ENCODE peak calls at places on chromosomes 6 and 20, in four cellular contexts. One of them, this sample, is unnamed. For H3K4me1 and H3K9me3, the result is how much of the 10 kb centered on the place peaks cover.

GRCh38 chr20:20561172-20561571 is 151.3 kb downstream of the RALGAPA2 start:
- DNase-seq in psoas muscle: no peak
- DNase-seq in CD4-positive, CD25-positive, alpha-beta regulatory T cell: no peak
- DNase-seq in IMR-90: no peak
- DNase-seq in this sample: no peak

GRCh38 chr6:97133071-97133470 is 149.9 kb downstream of the MMS22L start:
- DNase-seq in CD4-positive, CD25-positive, alpha-beta regulatory T cell: no peak
- DNase-seq in IMR-90: no peak
- DNase-seq in psoas muscle: no peak
- DNase-seq in this sample: no peak

GRCh38 chr20:22490287-22491187 is 93.8 kb downstream of the FOXA2 start:
- DNase-seq in psoas muscle: no peak
- DNase-seq in CD4-positive, CD25-positive, alpha-beta regulatory T cell: no peak
- DNase-seq in IMR-90: no peak
- DNase-seq in this sample: no peak

GRCh38 chr6:6004147-6004995 is 2.4 kb downstream of the NRN1 start:
- DNase-seq in psoas muscle: no peak
- DNase-seq in CD4-positive, CD25-positive, alpha-beta regulatory T cell: no peak
- DNase-seq in IMR-90: no peak
- DNase-seq in this sample: no peak

GRCh38 chr20:25032478-25033183 is 25.3 kb downstream of the ACSS1 start:
- DNase-seq in CD4-positive, CD25-positive, alpha-beta regulatory T cell: no peak
- DNase-seq in psoas muscle: peak
- DNase-seq in IMR-90: no peak
- DNase-seq in this sample: no peak

GRCh38 chr6:147922764-147923163 is 414.3 kb downstream of the SAMD5 start:
- DNase-seq in IMR-90: no peak
- DNase-seq in CD4-positive, CD25-positive, alpha-beta regulatory T cell: no peak
- DNase-seq in psoas muscle: no peak
- DNase-seq in this sample: no peak

GRCh38 chr6:85096976-85097375 is 332.6 kb upstream of the TBX18 start:
- DNase-seq in psoas muscle: no peak
- DNase-seq in CD4-positive, CD25-positive, alpha-beta regulatory T cell: no peak
- DNase-seq in IMR-90: no peak
- DNase-seq in this sample: no peak

GRCh38 chr6:90003941-90004340 is 109.7 kb downstream of the GJA10 start:
- DNase-seq in CD4-positive, CD25-positive, alpha-beta regulatory T cell: no peak
- DNase-seq in psoas muscle: no peak
- DNase-seq in IMR-90: peak
- DNase-seq in this sample: no peak

GRCh38 chr6:130107710-130108109 is 89.3 kb downstream of the L3MBTL3 start:
- DNase-seq in psoas muscle: no peak
- DNase-seq in IMR-90: no peak
- DNase-seq in CD4-positive, CD25-positive, alpha-beta regulatory T cell: no peak
- DNase-seq in this sample: no peak

GRCh38 chr20:33148040-33148439 is 19.9 kb upstream of the BPIFA2 start:
- DNase-seq in IMR-90: no peak
- DNase-seq in CD4-positive, CD25-positive, alpha-beta regulatory T cell: no peak
- DNase-seq in psoas muscle: no peak
- DNase-seq in this sample: no peak

GRCh38 chr6:15530411-15530810 is 132.4 kb downstream of the DTNBP1 start:
- DNase-seq in CD4-positive, CD25-positive, alpha-beta regulatory T cell: no peak
- DNase-seq in psoas muscle: no peak
- DNase-seq in IMR-90: no peak
- DNase-seq in this sample: no peak

GRCh38 chr6:105136433-105137350 is 43.1 kb downstream of the POPDC3 start:
- DNase-seq in CD4-positive, CD25-positive, alpha-beta regulatory T cell: peak
- DNase-seq in psoas muscle: peak
- DNase-seq in IMR-90: peak
- DNase-seq in this sample: no peak

GRCh38 chr6:15157479-15157878 is 88.4 kb upstream of the JARID2 start:
- DNase-seq in CD4-positive, CD25-positive, alpha-beta regulatory T cell: no peak
- DNase-seq in IMR-90: no peak
- DNase-seq in psoas muscle: no peak
- DNase-seq in this sample: no peak

GRCh38 chr6:156585859-156586258 is 191.3 kb upstream of the ARID1B start:
- DNase-seq in psoas muscle: no peak
- DNase-seq in CD4-positive, CD25-positive, alpha-beta regulatory T cell: no peak
- DNase-seq in IMR-90: no peak
- DNase-seq in this sample: no peak

GRCh38 chr6:28766426-28766825 is 157.4 kb downstream of the TRIM27 start:
- DNase-seq in CD4-positive, CD25-positive, alpha-beta regulatory T cell: no peak
- DNase-seq in IMR-90: no peak
- DNase-seq in psoas muscle: no peak
- DNase-seq in this sample: no peak

GRCh38 chr6:142568857-142569597 is 267.2 kb downstream of the ADGRG6 start:
- DNase-seq in psoas muscle: no peak
- DNase-seq in IMR-90: peak
- DNase-seq in CD4-positive, CD25-positive, alpha-beta regulatory T cell: no peak
- DNase-seq in this sample: no peak

GRCh38 chr6:149037026-149037734 is 280.3 kb upstream of the TAB2 start:
- DNase-seq in psoas muscle: no peak
- DNase-seq in CD4-positive, CD25-positive, alpha-beta regulatory T cell: no peak
- DNase-seq in IMR-90: peak
- DNase-seq in this sample: no peak

GRCh38 chr6:106739387-106739786 is 110.0 kb downstream of the QRSL1 start:
- DNase-seq in CD4-positive, CD25-positive, alpha-beta regulatory T cell: no peak
- DNase-seq in IMR-90: no peak
- DNase-seq in psoas muscle: peak
- DNase-seq in this sample: no peak

GRCh38 chr20:51481311-51481997 is 61.1 kb downstream of the NFATC2 start:
- DNase-seq in CD4-positive, CD25-positive, alpha-beta regulatory T cell: peak
- DNase-seq in IMR-90: no peak
- DNase-seq in psoas muscle: no peak
- DNase-seq in this sample: peak

GRCh38 chr6:125818225-125818657 is 27.5 kb downstream of the NCOA7 start:
- DNase-seq in IMR-90: peak
- DNase-seq in psoas muscle: no peak
- DNase-seq in CD4-positive, CD25-positive, alpha-beta regulatory T cell: no peak
- DNase-seq in this sample: no peak

GRCh38 chr20:54168961-54169862 is 4.6 kb downstream of the CYP24A1 start:
- DNase-seq in CD4-positive, CD25-positive, alpha-beta regulatory T cell: no peak
- DNase-seq in IMR-90: no peak
- DNase-seq in psoas muscle: no peak
- DNase-seq in this sample: no peak

GRCh38 chr20:48846516-48847492 is 19.0 kb upstream of the PREX1 start:
- DNase-seq in IMR-90: no peak
- DNase-seq in psoas muscle: no peak
- DNase-seq in CD4-positive, CD25-positive, alpha-beta regulatory T cell: peak
- DNase-seq in this sample: no peak

GRCh38 chr6:108937170-108937569 is 88.9 kb downstream of the ARMC2 start:
- DNase-seq in IMR-90: no peak
- DNase-seq in psoas muscle: no peak
- DNase-seq in CD4-positive, CD25-positive, alpha-beta regulatory T cell: no peak
- DNase-seq in this sample: no peak

GRCh38 chr20:54221383-54221782 is 13.5 kb downstream of the PFDN4 start:
- DNase-seq in CD4-positive, CD25-positive, alpha-beta regulatory T cell: peak
- DNase-seq in psoas muscle: no peak
- DNase-seq in IMR-90: no peak
- DNase-seq in this sample: peak

GRCh38 chr6:120874422-120874821 is 459.9 kb downstream of the TBC1D32 start:
- DNase-seq in psoas muscle: no peak
- DNase-seq in IMR-90: no peak
- DNase-seq in CD4-positive, CD25-positive, alpha-beta regulatory T cell: no peak
- DNase-seq in this sample: no peak

DNA sequence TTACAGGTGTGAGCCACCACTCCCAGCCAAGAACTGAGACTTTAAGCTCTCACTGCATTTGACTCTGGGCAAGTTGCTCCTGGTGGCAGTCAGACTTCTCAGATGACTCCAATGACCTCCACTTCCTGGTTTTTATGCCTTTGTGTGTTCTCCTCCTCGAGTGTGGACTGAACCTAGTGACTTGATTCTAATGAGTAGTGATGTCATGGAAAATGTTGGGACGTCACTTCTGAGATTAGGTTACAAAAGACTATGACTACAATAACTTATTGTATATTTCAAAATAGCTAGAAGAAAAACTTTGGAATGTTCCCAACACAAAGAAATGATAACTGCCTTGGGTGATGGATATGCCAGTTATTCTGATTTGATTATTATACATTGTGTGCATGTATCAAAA is 12.0 kb downstream of the SPINT3 start:
- DNase-seq in psoas muscle: no peak
- DNase-seq in IMR-90: no peak
- DNase-seq in CD4-positive, CD25-positive, alpha-beta regulatory T cell: no peak
- DNase-seq in this sample: no peak
- H3K4me1 ChIP-seq in psoas muscle: under half
- H3K4me1 ChIP-seq in IMR-90: under half
- H3K4me1 ChIP-seq in CD4-positive, CD25-positive, alpha-beta regulatory T cell: under half
- H3K4me1 ChIP-seq in this sample: under half

GRCh38 chr6:76026101-76026500 is 46.4 kb downstream of the IMPG1 start:
- DNase-seq in psoas muscle: no peak
- DNase-seq in CD4-positive, CD25-positive, alpha-beta regulatory T cell: peak
- DNase-seq in IMR-90: no peak
- DNase-seq in this sample: no peak
- H3K9me3 ChIP-seq in psoas muscle: under half
- H3K9me3 ChIP-seq in CD4-positive, CD25-positive, alpha-beta regulatory T cell: under half
- H3K9me3 ChIP-seq in IMR-90: under half
- H3K9me3 ChIP-seq in this sample: under half

DNA sequence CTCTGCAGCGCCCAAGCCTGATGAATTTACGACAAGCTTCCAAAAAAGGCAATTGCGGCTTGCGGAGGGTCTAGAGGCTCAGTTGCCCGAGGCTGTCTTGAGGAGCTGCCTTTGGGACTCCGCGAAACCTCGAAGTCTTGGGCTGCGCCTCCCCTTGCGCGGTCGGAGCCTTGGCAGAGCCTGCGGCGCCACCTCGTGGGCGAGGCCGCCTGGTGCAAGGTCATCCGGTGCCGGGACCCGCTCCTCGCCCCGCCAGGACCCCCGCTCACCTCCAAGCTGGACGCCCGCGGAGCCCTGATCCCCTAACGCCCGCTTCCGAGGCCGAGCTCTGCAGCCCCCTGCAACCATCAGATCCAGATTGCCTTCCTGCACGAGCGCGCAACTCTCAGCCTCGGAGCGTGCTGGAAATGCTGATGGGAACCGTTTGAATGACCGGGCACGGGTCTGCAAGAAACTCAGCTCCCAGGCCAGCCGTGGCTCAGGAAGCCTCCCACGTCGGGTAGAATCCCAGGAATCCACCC is 14.9 kb upstream of the FAM210B start:
- DNase-seq in psoas muscle: peak
- DNase-seq in IMR-90: peak
- DNase-seq in CD4-positive, CD25-positive, alpha-beta regulatory T cell: peak
- DNase-seq in this sample: peak
- H3K4me3 ChIP-seq in psoas muscle: no peak
- H3K4me3 ChIP-seq in IMR-90: peak
- H3K4me3 ChIP-seq in CD4-positive, CD25-positive, alpha-beta regulatory T cell: no peak
- H3K4me3 ChIP-seq in this sample: no peak

GRCh38 chr6:143961868-143962643 is 46.0 kb downstream of the PLAGL1 start:
- DNase-seq in psoas muscle: no peak
- DNase-seq in IMR-90: no peak
- DNase-seq in CD4-positive, CD25-positive, alpha-beta regulatory T cell: no peak
- DNase-seq in this sample: no peak
- H3K4me1 ChIP-seq in psoas muscle: under half
- H3K4me1 ChIP-seq in IMR-90: under half
- H3K4me1 ChIP-seq in CD4-positive, CD25-positive, alpha-beta regulatory T cell: under half
- H3K4me1 ChIP-seq in this sample: under half

DNA sequence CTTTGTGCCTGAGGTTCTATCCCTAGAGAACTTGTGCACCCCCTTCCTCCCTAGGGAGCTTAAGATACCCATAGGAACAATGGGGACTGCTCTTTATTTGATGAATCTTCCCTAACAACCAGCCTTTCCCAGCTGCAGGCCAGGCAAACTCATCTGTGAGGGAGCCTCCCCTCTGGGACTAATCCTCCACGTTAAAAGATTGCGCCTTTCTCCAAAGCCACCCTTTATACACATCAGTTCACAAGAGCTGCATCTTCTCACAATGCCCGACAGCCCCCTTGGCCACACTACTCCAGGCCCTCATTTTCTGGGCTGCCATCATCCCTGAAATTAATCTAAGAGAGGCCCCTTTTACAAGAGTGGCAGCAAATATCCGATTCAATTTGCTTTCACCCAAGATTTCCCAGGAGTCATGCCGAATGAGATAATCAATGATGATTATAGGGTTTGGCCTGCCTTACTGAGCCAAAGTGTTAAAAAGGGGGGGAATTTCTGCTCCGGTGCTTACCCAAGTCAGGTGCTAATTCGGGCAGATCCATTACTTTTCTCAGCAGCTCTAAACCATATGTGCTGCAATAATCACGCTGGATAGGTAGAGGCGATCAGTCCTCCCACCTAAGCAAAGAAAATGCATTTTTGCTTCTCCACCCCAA is 336.5 kb downstream of the KIF16B start:
- DNase-seq in CD4-positive, CD25-positive, alpha-beta regulatory T cell: no peak
- DNase-seq in psoas muscle: no peak
- DNase-seq in IMR-90: no peak
- DNase-seq in this sample: no peak
- H3K9me3 ChIP-seq in CD4-positive, CD25-positive, alpha-beta regulatory T cell: under half
- H3K9me3 ChIP-seq in psoas muscle: under half
- H3K9me3 ChIP-seq in IMR-90: under half
- H3K9me3 ChIP-seq in this sample: under half

GRCh38 chr6:30345852-30346251 is 896 bp downstream of the RPP21 start:
- DNase-seq in CD4-positive, CD25-positive, alpha-beta regulatory T cell: no peak
- DNase-seq in IMR-90: no peak
- DNase-seq in psoas muscle: no peak
- DNase-seq in this sample: no peak
- H3K4me3 ChIP-seq in CD4-positive, CD25-positive, alpha-beta regulatory T cell: peak
- H3K4me3 ChIP-seq in IMR-90: peak
- H3K4me3 ChIP-seq in psoas muscle: peak
- H3K4me3 ChIP-seq in this sample: peak

GRCh38 chr6:31736768-31737314 is 511 bp upstream of the CLIC1 start:
- DNase-seq in IMR-90: no peak
- DNase-seq in CD4-positive, CD25-positive, alpha-beta regulatory T cell: no peak
- DNase-seq in psoas muscle: no peak
- DNase-seq in this sample: no peak
- H3K4me1 ChIP-seq in IMR-90: under half
- H3K4me1 ChIP-seq in CD4-positive, CD25-positive, alpha-beta regulatory T cell: half or more
- H3K4me1 ChIP-seq in psoas muscle: under half
- H3K4me1 ChIP-seq in this sample: half or more

This sample was measured in CD4-positive, alpha-beta memory T cell.